ENCODE peak calls at places on chromosome 17, in five cellular contexts. One of them, this sample, is unnamed.

GRCh38 chr17:41792835-41793748 is 6.6 kb upstream of the JUP start:
- DNase-seq in small intestine: peak; percentile 91
- DNase-seq in sigmoid colon: no peak
- DNase-seq in hepatocyte: peak; percentile 92
- DNase-seq in right atrium auricular region: peak; percentile 76
- DNase-seq in this sample: peak; percentile 87

GRCh38 chr17:1196946-1197345 is 17.2 kb upstream of the ABR start:
- DNase-seq in sigmoid colon: no peak
- DNase-seq in right atrium auricular region: no peak
- DNase-seq in hepatocyte: no peak
- DNase-seq in small intestine: no peak
- DNase-seq in this sample: peak; percentile 56

GRCh38 chr17:45759761-45760160 is 24.4 kb upstream of the CRHR1 start:
- DNase-seq in hepatocyte: no peak
- DNase-seq in sigmoid colon: no peak
- DNase-seq in small intestine: no peak
- DNase-seq in right atrium auricular region: no peak
- DNase-seq in this sample: no peak

GRCh38 chr17:41905172-41905571 is 13.6 kb downstream of the ACLY start:
- DNase-seq in hepatocyte: no peak
- DNase-seq in sigmoid colon: no peak
- DNase-seq in small intestine: peak; percentile 95
- DNase-seq in right atrium auricular region: no peak
- DNase-seq in this sample: no peak

GRCh38 chr17:5225668-5226457 is 8.8 kb downstream of the SCIMP start:
- DNase-seq in small intestine: no peak
- DNase-seq in right atrium auricular region: no peak
- DNase-seq in hepatocyte: no peak
- DNase-seq in sigmoid colon: no peak
- DNase-seq in this sample: no peak

GRCh38 chr17:7018331-7018964 is 4.4 kb upstream of the BCL6B start:
- DNase-seq in right atrium auricular region: peak; percentile 80
- DNase-seq in sigmoid colon: peak; percentile 91
- DNase-seq in hepatocyte: no peak
- DNase-seq in small intestine: no peak
- DNase-seq in this sample: no peak

GRCh38 chr17:77501751-77502625 is 361.2 kb downstream of the SEC14L1 start:
- DNase-seq in small intestine: no peak
- DNase-seq in sigmoid colon: peak; percentile 53
- DNase-seq in right atrium auricular region: no peak
- DNase-seq in hepatocyte: peak; percentile 2
- DNase-seq in this sample: peak; percentile 21

GRCh38 chr17:77615672-77616242 is 342.7 kb upstream of the TNRC6C start:
- DNase-seq in right atrium auricular region: no peak
- DNase-seq in sigmoid colon: no peak
- DNase-seq in small intestine: no peak
- DNase-seq in hepatocyte: no peak
- DNase-seq in this sample: no peak

GRCh38 chr17:9336817-9337216 is 238.8 kb downstream of the STX8 start:
- DNase-seq in hepatocyte: no peak
- DNase-seq in small intestine: no peak
- DNase-seq in sigmoid colon: no peak
- DNase-seq in right atrium auricular region: no peak
- DNase-seq in this sample: no peak

GRCh38 chr17:61400058-61400785 is 579 bp downstream of the TBX2 start:
- DNase-seq in sigmoid colon: peak; percentile 60
- DNase-seq in hepatocyte: peak; percentile 42
- DNase-seq in small intestine: no peak
- DNase-seq in right atrium auricular region: no peak
- DNase-seq in this sample: no peak

GRCh38 chr17:19979917-19980770 is 2.5 kb upstream of the AKAP10 start:
- DNase-seq in right atrium auricular region: no peak
- DNase-seq in hepatocyte: peak; percentile 68
- DNase-seq in small intestine: no peak
- DNase-seq in sigmoid colon: no peak
- DNase-seq in this sample: peak; percentile 86

GRCh38 chr17:44345497-44346026 is 460 bp downstream of the GRN start:
- DNase-seq in sigmoid colon: no peak
- DNase-seq in right atrium auricular region: peak; percentile 69
- DNase-seq in small intestine: peak; percentile 58
- DNase-seq in hepatocyte: peak; percentile 75
- DNase-seq in this sample: peak; percentile 63

GRCh38 chr17:21318439-21318838 is 33.9 kb downstream of the MAP2K3 start:
- DNase-seq in sigmoid colon: peak; percentile 65
- DNase-seq in small intestine: no peak
- DNase-seq in hepatocyte: peak; percentile 12
- DNase-seq in right atrium auricular region: no peak
- DNase-seq in this sample: peak; percentile 30

GRCh38 chr17:76758570-76758969 is 20.7 kb downstream of the MFSD11 start:
- DNase-seq in small intestine: no peak
- DNase-seq in right atrium auricular region: no peak
- DNase-seq in hepatocyte: no peak
- DNase-seq in sigmoid colon: no peak
- DNase-seq in this sample: no peak

GRCh38 chr17:67718325-67718941 is 697 bp downstream of the NOL11 start:
- DNase-seq in small intestine: peak; percentile 16
- DNase-seq in right atrium auricular region: no peak
- DNase-seq in sigmoid colon: no peak
- DNase-seq in hepatocyte: peak; percentile 51
- DNase-seq in this sample: no peak

GRCh38 chr17:56925088-56925487 is 11.2 kb upstream of the TRIM25 start:
- DNase-seq in sigmoid colon: no peak
- DNase-seq in hepatocyte: no peak
- DNase-seq in small intestine: no peak
- DNase-seq in right atrium auricular region: no peak
- DNase-seq in this sample: no peak

GRCh38 chr17:50779747-50780363 is 12.5 kb upstream of the ANKRD40CL start:
- DNase-seq in hepatocyte: no peak
- DNase-seq in sigmoid colon: no peak
- DNase-seq in right atrium auricular region: no peak
- DNase-seq in small intestine: peak; percentile 24
- DNase-seq in this sample: no peak

GRCh38 chr17:58525239-58525638 is 10.8 kb upstream of the MTMR4 start:
- DNase-seq in sigmoid colon: peak; percentile 76
- DNase-seq in right atrium auricular region: peak; percentile 80
- DNase-seq in hepatocyte: peak; percentile 45
- DNase-seq in small intestine: no peak
- DNase-seq in this sample: no peak

GRCh38 chr17:42519546-42520444 is 16.2 kb upstream of the NAGLU start:
- DNase-seq in hepatocyte: peak; percentile 91
- DNase-seq in small intestine: peak; percentile 45
- DNase-seq in sigmoid colon: peak; percentile 99
- DNase-seq in right atrium auricular region: peak; percentile 97
- DNase-seq in this sample: peak; percentile 91

GRCh38 chr17:46947236-46947635 is 24.3 kb downstream of the GOSR2 start:
- DNase-seq in small intestine: no peak
- DNase-seq in right atrium auricular region: no peak
- DNase-seq in sigmoid colon: no peak
- DNase-seq in hepatocyte: no peak
- DNase-seq in this sample: no peak

GRCh38 chr17:64608571-64608981 is 53.5 kb downstream of the SMURF2 start:
- DNase-seq in right atrium auricular region: no peak
- DNase-seq in hepatocyte: no peak
- DNase-seq in sigmoid colon: no peak
- DNase-seq in small intestine: no peak
- DNase-seq in this sample: no peak

GRCh38 chr17:30291571-30292489 is at the start of gene BLMH:
- DNase-seq in right atrium auricular region: peak; percentile 70
- DNase-seq in sigmoid colon: peak; percentile 88
- DNase-seq in small intestine: peak; percentile 62
- DNase-seq in hepatocyte: peak; percentile 90
- DNase-seq in this sample: peak; percentile 84

GRCh38 chr17:76266244-76266938 is 1.2 kb downstream of the UBALD2 start:
- DNase-seq in small intestine: no peak
- DNase-seq in sigmoid colon: no peak
- DNase-seq in right atrium auricular region: no peak
- DNase-seq in hepatocyte: peak; percentile 57
- DNase-seq in this sample: no peak

GRCh38 chr17:13749566-13750235 is 148.0 kb upstream of the HS3ST3A1 start:
- DNase-seq in right atrium auricular region: no peak
- DNase-seq in hepatocyte: peak; percentile 8
- DNase-seq in sigmoid colon: no peak
- DNase-seq in small intestine: no peak
- DNase-seq in this sample: no peak

GRCh38 chr17:21295036-21295952 is 10.8 kb downstream of the MAP2K3 start:
- DNase-seq in hepatocyte: peak; percentile 29
- DNase-seq in small intestine: peak; percentile 70
- DNase-seq in sigmoid colon: no peak
- DNase-seq in right atrium auricular region: no peak
- DNase-seq in this sample: no peak

GRCh38 chr17:57689254-57689653 is 55.8 kb downstream of the CCDC182 start:
- DNase-seq in small intestine: no peak
- DNase-seq in right atrium auricular region: no peak
- DNase-seq in hepatocyte: no peak
- DNase-seq in sigmoid colon: no peak
- DNase-seq in this sample: no peak

GRCh38 chr17:11814655-11815262 is 182.5 kb downstream of the ZNF18 start:
- DNase-seq in hepatocyte: no peak
- DNase-seq in right atrium auricular region: no peak
- DNase-seq in sigmoid colon: no peak
- DNase-seq in small intestine: no peak
- DNase-seq in this sample: no peak

GRCh38 chr17:72388765-72389473 is 268.1 kb downstream of the SOX9 start:
- DNase-seq in small intestine: no peak
- DNase-seq in sigmoid colon: no peak
- DNase-seq in hepatocyte: no peak
- DNase-seq in right atrium auricular region: no peak
- DNase-seq in this sample: no peak

DNA sequence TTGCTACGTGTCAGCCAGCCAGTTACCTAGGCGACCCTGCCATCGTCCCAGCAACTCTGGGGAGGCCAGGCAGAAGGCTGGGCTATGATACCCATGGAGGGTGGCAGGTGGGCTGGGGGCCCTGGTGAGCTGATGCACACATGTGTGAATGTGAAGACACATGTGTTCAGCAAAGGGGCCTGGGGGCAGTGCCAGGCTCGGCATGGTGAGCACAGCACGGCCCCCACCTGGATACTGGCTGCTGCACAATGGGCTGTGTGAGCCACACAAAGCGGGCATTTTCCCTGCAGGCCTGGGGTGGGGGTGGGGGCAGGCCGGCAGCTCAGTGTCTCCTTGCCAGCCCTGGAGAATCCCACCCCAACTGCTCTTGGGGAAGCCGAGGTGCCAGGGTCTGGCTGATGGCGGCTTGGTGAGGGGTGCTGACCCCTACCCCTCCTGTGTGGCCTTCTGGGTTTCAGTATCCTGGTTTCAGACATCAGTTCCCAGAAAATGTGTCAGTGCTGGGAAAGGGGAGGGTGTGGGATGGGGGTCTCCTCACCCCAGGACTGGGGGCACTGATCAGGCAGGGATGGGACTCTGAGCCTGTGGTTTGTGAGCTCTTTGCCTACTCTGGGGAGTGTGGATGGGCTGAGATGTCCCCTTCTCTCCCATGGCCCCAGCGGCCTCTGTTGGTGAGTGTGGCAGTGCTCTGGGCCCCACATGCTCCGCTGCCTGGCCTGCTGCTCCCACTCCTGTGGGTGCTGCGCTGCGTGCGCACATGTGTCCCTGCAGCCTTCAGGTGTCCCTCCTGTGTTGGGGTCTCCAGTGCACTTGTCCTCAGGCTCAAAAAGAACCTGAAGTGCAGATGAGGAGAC is 5.1 kb downstream of the LLGL1 start:
- DNase-seq in right atrium auricular region: no peak
- DNase-seq in hepatocyte: no peak
- DNase-seq in small intestine: no peak
- DNase-seq in sigmoid colon: no peak
- DNase-seq in this sample: no peak
- H3K4me1 ChIP-seq in right atrium auricular region: peaks cover 12% of the 10 kb centered on the region
- H3K4me1 ChIP-seq in hepatocyte: peaks cover 14% of the 10 kb centered on the region
- H3K4me1 ChIP-seq in small intestine: peaks cover 5% of the 10 kb centered on the region
- H3K4me1 ChIP-seq in sigmoid colon: peaks cover 18% of the 10 kb centered on the region
- H3K4me1 ChIP-seq in this sample: peaks cover 7% of the 10 kb centered on the region

GRCh38 chr17:81163051-81163695 is 2.1 kb upstream of the PVALEF start:
- DNase-seq in hepatocyte: no peak
- DNase-seq in small intestine: no peak
- DNase-seq in right atrium auricular region: no peak
- DNase-seq in sigmoid colon: no peak
- DNase-seq in this sample: no peak

GRCh38 chr17:81164464-81165245 is 652 bp upstream of the PVALEF start:
- DNase-seq in sigmoid colon: peak; percentile 58
- DNase-seq in right atrium auricular region: no peak
- DNase-seq in small intestine: no peak
- DNase-seq in hepatocyte: no peak
- DNase-seq in this sample: no peak

GRCh38 chr17:81162491-81162890 is 2.8 kb upstream of the PVALEF start:
- DNase-seq in hepatocyte: no peak
- DNase-seq in sigmoid colon: no peak
- DNase-seq in small intestine: no peak
- DNase-seq in right atrium auricular region: no peak
- DNase-seq in this sample: peak; percentile 69

GRCh38 chr17:81165246-81166032 is at the start of gene PVALEF:
- DNase-seq in sigmoid colon: peak; percentile 62
- DNase-seq in right atrium auricular region: no peak
- DNase-seq in small intestine: peak; percentile 43
- DNase-seq in hepatocyte: peak; percentile 75
- DNase-seq in this sample: peak; percentile 82

DNA sequence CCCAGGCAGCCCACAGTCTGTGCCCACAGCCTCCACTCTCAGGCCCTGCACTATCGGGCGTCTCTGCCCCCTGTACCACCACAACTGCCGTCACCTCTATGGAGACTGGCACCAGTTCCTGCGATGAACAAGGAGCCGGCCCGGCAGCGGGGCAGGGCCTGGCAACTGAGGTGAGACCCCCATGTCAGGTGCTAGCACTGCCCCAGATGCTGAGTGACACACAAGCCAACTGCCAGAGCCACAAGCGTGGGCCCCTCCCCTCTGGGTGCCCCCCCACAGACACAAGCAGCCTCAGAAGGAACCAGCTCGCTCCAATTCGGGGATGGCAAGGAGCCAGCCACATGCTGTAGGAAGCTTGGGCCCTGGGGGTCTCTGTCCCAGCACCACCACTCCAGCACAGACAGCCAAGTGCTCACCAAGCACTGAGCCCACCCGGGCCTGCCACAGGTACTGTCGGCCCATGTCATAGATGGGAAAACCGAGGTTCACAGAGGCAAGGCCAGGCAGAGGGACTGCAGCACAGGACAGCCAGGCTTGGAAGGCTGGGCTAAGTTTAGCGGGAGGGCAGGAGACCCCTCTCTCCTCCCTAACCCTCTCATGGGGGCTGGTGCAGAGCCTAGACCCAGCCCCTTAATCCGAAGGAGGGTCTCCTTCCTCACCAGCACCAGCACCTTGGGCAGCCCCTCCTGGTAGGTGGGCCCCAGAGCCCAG is 1.4 kb upstream of the PVALEF start:
- DNase-seq in right atrium auricular region: no peak
- DNase-seq in sigmoid colon: no peak
- DNase-seq in hepatocyte: no peak
- DNase-seq in small intestine: no peak
- DNase-seq in this sample: no peak
- H3K27ac ChIP-seq in right atrium auricular region: no peak overlapping the region
- H3K27ac ChIP-seq in sigmoid colon: no peak overlapping the region
- H3K27ac ChIP-seq in hepatocyte: no peak overlapping the region
- H3K27ac ChIP-seq in small intestine: no peak overlapping the region
- H3K27ac ChIP-seq in this sample: no peak overlapping the region

GRCh38 chr17:78769200-78769773 is 12.8 kb downstream of the CYTH1 start:
- DNase-seq in small intestine: no peak
- DNase-seq in right atrium auricular region: no peak
- DNase-seq in hepatocyte: no peak
- DNase-seq in sigmoid colon: no peak
- DNase-seq in this sample: no peak
- H3K4me1 ChIP-seq in small intestine: peaks cover 10% of the 10 kb centered on the region
- H3K4me1 ChIP-seq in right atrium auricular region: peaks cover 34% of the 10 kb centered on the region
- H3K4me1 ChIP-seq in hepatocyte: peaks cover 19% of the 10 kb centered on the region
- H3K4me1 ChIP-seq in sigmoid colon: peaks cover 19% of the 10 kb centered on the region
- H3K4me1 ChIP-seq in this sample: peaks cover 4% of the 10 kb centered on the region

GRCh38 chr17:40104570-40105471 is 4.4 kb upstream of the NR1D1 start:
- DNase-seq in right atrium auricular region: no peak
- DNase-seq in hepatocyte: no peak
- DNase-seq in sigmoid colon: no peak
- DNase-seq in small intestine: no peak
- DNase-seq in this sample: no peak
- H3K27ac ChIP-seq in right atrium auricular region: peak overlapping the region; percentile 90
- H3K27ac ChIP-seq in hepatocyte: peak overlapping the region; percentile 81
- H3K27ac ChIP-seq in sigmoid colon: peak overlapping the region; percentile 97
- H3K27ac ChIP-seq in small intestine: peak overlapping the region; percentile 42
- H3K27ac ChIP-seq in this sample: no peak overlapping the region